ENCODE peak calls at places on chromosome 9, in five cellular contexts. J, P, X, V and A are unnamed samples.

GRCh38 chr9:81556923-81557322 is 132.4 kb downstream of the TLE1 start:
- DNase-seq in J (no peak), P (no peak), X (no peak), V (no peak), A (no peak)

GRCh38 chr9:126661521-126662251 is 48.0 kb downstream of the LMX1B start:
- DNase-seq in J (no peak), P (no peak), V (no peak), X (no peak), A (no peak)

GRCh38 chr9:120928015-120928719 is 1.6 kb upstream of the TRAF1 start:
- DNase-seq in X (no peak), V (peak), P (no peak), J (peak), A (no peak)

GRCh38 chr9:126989847-126990821 is 75.6 kb downstream of the RALGPS1 start:
- DNase-seq in P (peak), X (peak), J (peak), V (peak), A (no peak)

GRCh38 chr9:110502842-110503241 is 76.7 kb downstream of the SVEP1 start:
- DNase-seq in P (no peak), J (no peak), X (no peak), V (no peak), A (no peak)

GRCh38 chr9:90641868-90642558 is 611 bp downstream of the DIRAS2 start:
- DNase-seq in V (no peak), X (no peak), P (no peak), J (no peak), A (no peak)

GRCh38 chr9:38024036-38024681 is 44.9 kb downstream of the SHB start:
- DNase-seq in J (no peak), X (no peak), P (peak), V (no peak), A (peak)

GRCh38 chr9:85964526-85964925 is 23.6 kb downstream of the NAA35 start:
- DNase-seq in V (no peak), J (no peak), X (no peak), P (no peak), A (no peak)

GRCh38 chr9:137486141-137486490 is 27.0 kb upstream of the NSMF start:
- DNase-seq in X (no peak), P (no peak), J (no peak), V (no peak), A (no peak)

GRCh38 chr9:137486545-137487453 is 27.7 kb upstream of the NSMF start:
- DNase-seq in P (no peak), J (peak), V (no peak), X (no peak), A (no peak)

GRCh38 chr9:137487454-137488329 is 28.6 kb upstream of the NSMF start:
- DNase-seq in J (peak), P (no peak), X (no peak), V (no peak), A (no peak)

GRCh38 chr9:137484551-137485315 is 25.6 kb upstream of the NSMF start:
- DNase-seq in P (no peak), X (no peak), J (peak), V (no peak), A (no peak)

GRCh38 chr9:137485343-137486140 is 26.4 kb upstream of the NSMF start:
- DNase-seq in V (no peak), X (no peak), J (no peak), P (no peak), A (no peak)
- TF ChIP-seq POLR2A in V (no peak), X (no peak), J (no peak), P (no peak), A (no peak)

GRCh38 chr9:19232117-19232829 is 1.8 kb downstream of the DENND4C start:
- DNase-seq in X (no peak), J (no peak), V (no peak), P (no peak), A (peak)

GRCh38 chr9:19229725-19230355 is 653 bp upstream of the DENND4C start:
- DNase-seq in X (no peak), V (peak), P (no peak), J (peak), A (no peak)

GRCh38 chr9:19230356-19231125 is at the start of gene DENND4C:
- DNase-seq in P (peak), V (peak), J (peak), X (peak), A (peak)

GRCh38 chr9:19232830-19233194 is 2.3 kb downstream of the DENND4C start:
- DNase-seq in V (no peak), P (no peak), J (no peak), X (no peak), A (peak)

DNA sequence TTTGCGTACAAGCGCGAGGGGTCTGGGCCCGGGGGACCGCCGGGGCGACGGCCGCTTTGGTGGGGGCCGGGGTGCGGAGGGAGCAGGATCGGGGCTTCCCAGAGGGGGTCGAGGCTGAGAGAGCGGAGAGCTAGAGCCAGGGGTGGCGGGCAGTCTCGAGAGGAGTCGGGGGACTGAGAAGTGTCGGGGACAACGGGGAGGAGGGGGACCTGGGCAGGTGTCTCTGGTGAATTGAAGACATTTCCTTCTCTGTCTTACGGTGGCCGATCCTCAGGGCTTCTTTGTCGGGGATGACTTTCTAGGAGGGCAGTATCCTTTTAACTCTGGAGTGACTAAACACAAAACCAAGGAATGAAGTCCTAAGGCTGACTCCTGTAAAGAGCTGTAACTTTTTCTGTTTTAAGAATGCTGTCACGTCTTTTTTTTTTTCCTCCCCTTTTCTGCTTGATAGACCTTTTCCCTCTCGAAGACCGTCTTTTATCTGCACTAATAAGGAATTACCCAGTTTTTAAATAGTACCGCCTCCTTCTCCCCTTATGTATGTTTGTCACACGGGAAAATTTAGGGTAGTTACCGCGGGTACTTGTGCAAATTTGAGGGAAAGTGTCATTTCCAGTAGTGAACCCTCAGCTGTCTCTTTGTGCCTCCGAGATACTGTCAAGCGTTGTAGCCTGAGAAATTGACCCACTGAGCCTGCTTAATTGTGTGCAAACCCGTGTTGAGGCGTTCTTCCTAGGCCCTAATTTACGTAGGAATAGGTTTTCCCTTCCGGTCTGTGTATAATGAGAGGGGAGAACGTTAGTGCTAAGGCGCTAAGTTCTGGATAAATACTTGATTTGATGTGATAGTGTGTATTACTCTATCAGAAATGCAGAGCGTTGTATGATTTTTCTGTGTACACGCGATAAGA is 888 bp downstream of the DENND4C start:
- DNase-seq in V (peak), X (peak), P (peak), J (no peak), A (peak)
- TF ChIP-seq POLR2A in V (no peak), X (no peak), P (no peak), J (no peak), A (no peak)

DNA sequence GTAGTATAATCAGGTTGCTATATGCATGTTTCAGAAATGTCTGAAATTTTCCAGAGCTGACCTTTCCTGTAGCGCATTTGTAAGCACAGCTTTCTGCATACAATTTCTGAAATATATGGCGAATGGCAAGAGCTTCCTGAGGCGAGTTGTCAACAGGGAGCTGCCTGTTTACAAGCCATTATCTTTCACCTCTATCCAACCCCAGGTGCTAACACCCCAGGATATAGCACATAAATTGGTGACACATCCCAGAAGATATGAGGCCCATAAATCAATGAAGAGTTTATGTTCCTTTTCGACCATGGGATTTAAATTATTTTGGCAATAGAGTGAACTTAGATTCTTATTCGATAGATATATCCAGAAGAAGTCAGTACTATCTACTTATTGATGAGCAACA is 379.8 kb downstream of the KDM4C start:
- DNase-seq in X (no peak), P (no peak), J (no peak), V (no peak), A (no peak)
- TF ChIP-seq POLR2A in X (no peak), P (no peak), J (no peak), V (no peak), A (no peak)

GRCh38 chr9:98809311-98810105 is 2.0 kb downstream of the GALNT12 start:
- DNase-seq in P (no peak), X (no peak), J (no peak), V (no peak), A (no peak)

GRCh38 chr9:98808879-98809278 is 1.4 kb downstream of the GALNT12 start:
- DNase-seq in J (no peak), X (no peak), P (no peak), V (no peak), A (no peak)

GRCh38 chr9:98808411-98808815 is 943 bp downstream of the GALNT12 start:
- DNase-seq in X (no peak), V (no peak), J (no peak), P (no peak), A (no peak)

GRCh38 chr9:98811051-98811650 is 3.7 kb downstream of the GALNT12 start:
- DNase-seq in X (no peak), V (no peak), J (no peak), P (no peak), A (no peak)

DNA sequence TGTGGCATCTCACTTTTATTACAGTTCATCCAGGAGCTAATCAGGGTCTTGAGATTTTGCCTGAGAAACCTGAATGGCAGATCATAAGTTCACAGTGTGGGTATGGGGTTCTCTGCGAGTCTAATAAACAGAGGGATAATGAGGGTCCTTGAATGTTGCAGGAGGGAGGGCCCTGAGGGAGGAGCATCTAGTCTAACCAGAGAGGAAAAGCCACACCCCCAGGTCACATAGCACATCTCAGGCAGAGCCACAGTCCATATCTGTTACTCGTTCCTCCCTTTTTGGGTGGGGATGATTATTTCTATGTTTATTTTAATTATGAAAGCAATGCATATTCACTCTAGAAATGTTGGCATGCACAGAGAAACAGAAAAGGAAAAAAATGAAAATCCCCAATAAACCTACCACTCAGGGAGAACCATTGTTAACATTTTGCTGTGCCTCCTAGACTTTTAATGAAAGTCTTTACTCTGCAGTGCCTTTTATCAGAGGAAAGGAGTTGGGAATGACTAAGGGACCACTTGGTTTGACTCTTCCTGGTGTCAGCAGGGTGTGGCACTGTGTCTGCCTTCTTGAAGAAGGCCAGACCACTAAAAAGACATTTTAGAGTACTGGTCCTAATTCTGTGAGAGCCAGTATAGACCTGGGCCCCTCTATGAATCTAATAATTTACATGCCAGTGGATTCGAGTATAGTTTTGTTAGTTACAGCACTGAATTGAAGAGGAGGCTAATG is 2.8 kb downstream of the GALNT12 start:
- DNase-seq in V (no peak), P (no peak), X (no peak), J (no peak), A (no peak)
- TF ChIP-seq POLR2A in V (no peak), P (no peak), X (no peak), J (no peak), A (no peak)

DNA sequence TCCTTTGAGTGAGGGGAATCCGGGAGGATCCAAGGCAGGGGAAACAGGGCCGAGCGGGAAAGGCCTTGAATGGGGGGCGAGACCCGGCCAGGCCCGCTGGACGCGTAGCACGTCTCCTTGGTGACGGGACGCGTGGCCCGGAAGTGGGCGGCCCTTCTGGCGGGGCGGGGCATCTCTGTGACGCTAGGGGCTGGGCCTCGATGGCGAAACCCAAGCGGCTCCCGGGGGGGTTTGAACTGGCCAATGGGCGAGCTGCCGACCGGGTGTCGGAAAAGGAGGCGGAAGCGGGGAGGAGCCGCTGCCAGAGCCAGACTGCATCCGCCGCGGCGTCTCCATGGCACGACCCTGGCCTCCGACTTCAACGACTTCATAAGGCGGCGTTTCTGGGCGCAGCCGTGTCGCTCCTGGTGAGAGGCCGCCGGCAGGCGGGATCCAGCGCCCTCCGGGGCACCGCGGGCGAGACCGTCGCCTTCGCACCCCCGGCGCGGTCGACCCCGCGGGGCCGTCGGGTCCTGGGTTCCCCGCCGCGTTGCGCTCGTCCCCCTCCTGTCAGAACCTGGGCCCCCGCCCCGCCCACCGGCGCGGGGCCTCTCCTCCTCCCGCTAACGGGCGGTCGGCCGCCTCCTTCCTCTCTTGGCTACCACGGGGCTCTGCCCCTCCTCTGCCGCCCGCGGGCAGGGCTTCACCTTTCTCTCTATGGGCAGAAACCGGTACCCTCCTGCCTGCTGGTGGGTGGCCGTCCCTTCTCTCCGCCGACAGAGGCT is at the start of gene ODF2:
- DNase-seq in X (peak), P (peak), J (peak), V (peak), A (peak)
- TF ChIP-seq POLR2A in X (no peak), P (peak), J (no peak), V (no peak), A (peak)

DNA sequence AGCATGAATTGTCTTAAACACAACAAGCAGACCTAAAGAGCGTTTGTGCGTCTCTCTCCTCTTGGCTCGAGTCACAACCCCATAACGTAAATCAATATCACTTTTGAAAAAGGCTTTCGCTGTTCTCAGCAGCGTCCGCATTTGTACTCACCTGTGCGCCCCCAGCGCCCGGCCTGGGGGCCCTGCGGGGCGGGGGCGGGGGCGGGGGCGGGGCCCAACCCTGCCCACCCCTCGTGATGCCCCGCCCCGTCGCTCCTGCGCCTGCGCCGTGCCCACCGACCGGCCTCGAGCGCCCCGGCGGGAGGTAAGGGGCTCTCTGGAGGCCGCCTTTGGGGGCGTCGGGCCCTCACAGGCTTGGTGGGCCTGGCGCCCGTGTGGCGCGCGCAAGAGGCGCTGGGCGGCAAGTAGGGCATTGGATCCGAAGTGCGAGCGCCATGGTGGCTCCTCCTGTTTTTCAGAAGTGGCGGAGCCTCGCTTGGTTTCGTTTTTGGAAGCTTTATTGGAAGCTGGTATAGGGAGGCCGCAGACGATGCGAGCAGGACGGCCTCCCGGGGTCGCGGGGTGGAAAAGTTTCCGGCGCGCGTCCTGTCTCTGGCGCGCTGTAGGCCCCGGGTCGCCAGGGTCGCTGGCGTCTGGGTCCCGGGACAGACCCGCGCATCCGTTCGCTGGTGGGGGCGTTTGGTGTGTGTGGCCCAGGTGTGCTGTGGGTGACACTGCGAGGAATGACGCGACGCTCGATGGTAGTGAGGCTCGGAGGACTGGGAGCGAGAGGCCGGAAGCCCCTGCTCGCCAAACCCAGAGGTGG is at the start of gene STX17:
- DNase-seq in J (peak), P (peak), V (peak), X (peak), A (peak)
- TF ChIP-seq POLR2A in J (peak), P (peak), V (peak), X (peak), A (peak)

GRCh38 chr9:128372784-128373183 is 1.6 kb downstream of the URM1 start:
- DNase-seq in P (no peak), J (no peak), X (no peak), V (no peak), A (peak)

GRCh38 chr9:128372188-128372641 is 1.0 kb downstream of the URM1 start:
- DNase-seq in J (no peak), X (no peak), P (no peak), V (no peak), A (peak)

GRCh38 chr9:128370367-128370751 is 815 bp upstream of the URM1 start:
- DNase-seq in X (no peak), J (no peak), V (no peak), P (no peak), A (no peak)

GRCh38 chr9:128371622-128372117 is 496 bp downstream of the URM1 start:
- DNase-seq in X (no peak), V (no peak), J (no peak), P (no peak), A (peak)

GRCh38 chr9:128370752-128371621 is at the start of gene URM1:
- DNase-seq in P (peak), J (peak), X (peak), V (peak), A (peak)
- TF ChIP-seq POLR2A in P (peak), J (no peak), X (peak), V (peak), A (peak)

GRCh38 chr9:136112541-136112940 is 6.1 kb downstream of the TMEM250 start:
- DNase-seq in P (no peak), V (no peak), X (no peak), J (no peak), A (no peak)
- TF ChIP-seq POLR2A in P (no peak), V (no peak), X (no peak), J (no peak), A (no peak)